ENCODE peak calls at places on chromosome 10, in ten cellular contexts. O is astrocyte of the hippocampus, Z is GM19239, H is Calu3, W is stromal cell of bone marrow, E is neural progenitor cell, K is germinal center, U is M059J, X is dorsolateral prefrontal cortex, C is H7. D is an unnamed sample.

GRCh38 chr10:125048101-125048864 is 106.4 kb downstream of the ZRANB1 start:
- DNase-seq in O (peak), X (peak), Z (peak), E (peak), K (peak), C (peak), H (peak), U (peak), W (peak), D (peak)

GRCh38 chr10:113317476-113317875 is 235.4 kb upstream of the HABP2 start:
- DNase-seq in W (no peak), X (no peak), Z (no peak), E (no peak), U (no peak), C (no peak), K (no peak), H (no peak), O (no peak), D (no peak)

GRCh38 chr10:28668363-28669226 is 8.7 kb upstream of the BAMBI start:
- DNase-seq in W (no peak), C (peak), H (peak), Z (no peak), E (peak), X (no peak), K (peak), O (peak), U (peak), D (no peak)

GRCh38 chr10:73644015-73644743 is 2.9 kb upstream of the MYOZ1 start:
- DNase-seq in K (peak), H (peak), C (peak), U (peak), O (peak), W (peak), E (peak), Z (peak), X (no peak), D (peak)

GRCh38 chr10:69499726-69500689 is 48.7 kb downstream of the TSPAN15 start:
- DNase-seq in X (peak), K (no peak), H (no peak), Z (no peak), O (no peak), C (no peak), W (no peak), E (no peak), U (no peak), D (no peak)

GRCh38 chr10:14698487-14699170 is 76.1 kb downstream of the FAM107B start:
- DNase-seq in Z (no peak), K (no peak), O (peak), C (no peak), W (peak), H (no peak), X (no peak), U (peak), E (no peak), D (no peak)

GRCh38 chr10:98469532-98469931 is 22.8 kb upstream of the HPS1 start:
- DNase-seq in C (no peak), O (no peak), K (no peak), U (no peak), W (no peak), X (no peak), E (no peak), Z (no peak), H (no peak), D (no peak)

GRCh38 chr10:21078410-21079329 is 181.6 kb upstream of the NEBL start:
- DNase-seq in W (peak), H (peak), X (no peak), K (peak), Z (peak), C (peak), O (peak), E (peak), U (peak), D (no peak)

GRCh38 chr10:73655257-73655989 is 406 bp downstream of the SYNPO2L start:
- DNase-seq in E (no peak), O (no peak), K (no peak), U (no peak), C (no peak), Z (no peak), X (no peak), W (no peak), H (no peak), D (no peak)

GRCh38 chr10:26448292-26448691 is 10.2 kb downstream of the APBB1IP start:
- DNase-seq in U (no peak), W (no peak), C (no peak), Z (no peak), O (no peak), E (no peak), H (no peak), X (no peak), K (no peak), D (no peak)

GRCh38 chr10:127906548-127907377 is at the start of gene PTPRE:
- DNase-seq in X (peak), E (peak), C (peak), U (peak), W (no peak), K (peak), Z (peak), O (peak), H (peak), D (peak)

GRCh38 chr10:85124592-85124991 is 796.2 kb downstream of the CCSER2 start:
- DNase-seq in K (no peak), X (peak), W (no peak), H (no peak), E (no peak), C (no peak), Z (no peak), U (peak), O (peak), D (peak)

GRCh38 chr10:72638586-72639440 is 12.9 kb upstream of the MICU1 start:
- DNase-seq in C (no peak), O (no peak), K (no peak), X (no peak), W (no peak), U (peak), Z (no peak), H (peak), E (no peak), D (no peak)

GRCh38 chr10:70223728-70224127 is 9.5 kb downstream of the PPA1 start:
- DNase-seq in C (no peak), Z (no peak), E (no peak), U (no peak), H (no peak), W (no peak), O (no peak), K (no peak), X (no peak), D (no peak)

GRCh38 chr10:116688241-116688711 is 54.1 kb downstream of the HSPA12A start:
- DNase-seq in U (peak), K (no peak), W (peak), Z (no peak), X (no peak), C (no peak), O (peak), E (no peak), H (no peak), D (no peak)

GRCh38 chr10:129523031-129523722 is 56.1 kb downstream of the MGMT start:
- DNase-seq in H (no peak), C (no peak), W (no peak), U (no peak), O (no peak), Z (no peak), E (no peak), X (no peak), K (no peak), D (no peak)

GRCh38 chr10:101441539-101442455 is 87.8 kb downstream of the BTRC start:
- DNase-seq in E (peak), Z (peak), U (peak), O (peak), H (peak), X (no peak), C (peak), W (peak), K (peak), D (no peak)

GRCh38 chr10:113000876-113001598 is 51.0 kb downstream of the TCF7L2 start:
- DNase-seq in H (no peak), K (no peak), U (peak), E (peak), C (no peak), O (no peak), W (no peak), Z (no peak), X (no peak), D (no peak)

GRCh38 chr10:86163522-86164215 is 202.9 kb downstream of the GRID1 start:
- DNase-seq in C (no peak), E (no peak), W (no peak), U (no peak), H (no peak), Z (no peak), X (peak), K (no peak), O (no peak), D (no peak)

GRCh38 chr10:7117806-7118674 is 292.8 kb downstream of the SFMBT2 start:
- DNase-seq in O (peak), H (no peak), K (no peak), C (no peak), E (peak), W (no peak), U (no peak), X (no peak), Z (no peak), D (no peak)

GRCh38 chr10:103678104-103678526 is 177.3 kb downstream of the SH3PXD2A start:
- DNase-seq in K (peak), O (peak), W (peak), E (peak), Z (peak), U (no peak), H (no peak), C (peak), X (peak), D (peak)

GRCh38 chr10:130452096-130452495 is 315.9 kb downstream of the GLRX3 start:
- DNase-seq in K (no peak), U (no peak), Z (no peak), O (no peak), X (no peak), C (no peak), W (no peak), H (no peak), E (no peak), D (no peak)

GRCh38 chr10:125824736-125825135 is 1.4 kb downstream of the BCCIP start:
- DNase-seq in U (peak), Z (no peak), X (no peak), C (no peak), H (no peak), O (no peak), W (no peak), K (no peak), E (no peak), D (no peak)

GRCh38 chr10:13894412-13895093 is 307.8 kb downstream of the PRPF18 start:
- DNase-seq in Z (no peak), H (no peak), U (peak), E (no peak), C (no peak), W (no peak), K (no peak), O (no peak), X (no peak), D (no peak)

GRCh38 chr10:132030898-132031463 is 34.8 kb upstream of the JAKMIP3 start:
- DNase-seq in H (no peak), C (no peak), E (no peak), U (no peak), X (no peak), W (no peak), K (no peak), Z (no peak), O (no peak), D (no peak)

GRCh38 chr10:96324447-96324846 is 20.2 kb downstream of the DNTT start:
- DNase-seq in X (no peak), O (no peak), H (no peak), Z (no peak), U (no peak), W (no peak), C (no peak), E (no peak), K (no peak), D (no peak)